ENCODE peak calls at places on chromosome 21, in ten cellular contexts. One of them, this sample, is unnamed.

GRCh38 chr21:43318841-43319781 is 107.8 kb downstream of the SIK1 start:
- DNase-seq in A549: no peak
- DNase-seq in fibroblast of mammary gland: peak
- DNase-seq in H9: no peak
- DNase-seq in upper lobe of right lung: no peak
- DNase-seq in heart left ventricle: peak
- DNase-seq in astrocyte of the cerebellum: no peak
- DNase-seq in MCF 10A: peak
- DNase-seq in HFFc6: peak
- DNase-seq in WERI-Rb-1: no peak
- DNase-seq in this sample: no peak

GRCh38 chr21:32252136-32252535 is 26.7 kb downstream of the MIS18A start:
- DNase-seq in A549: no peak
- DNase-seq in astrocyte of the cerebellum: no peak
- DNase-seq in WERI-Rb-1: no peak
- DNase-seq in heart left ventricle: no peak
- DNase-seq in H9: no peak
- DNase-seq in MCF 10A: no peak
- DNase-seq in fibroblast of mammary gland: no peak
- DNase-seq in HFFc6: no peak
- DNase-seq in upper lobe of right lung: no peak
- DNase-seq in this sample: no peak

GRCh38 chr21:20856926-20857325 is 141.3 kb upstream of the NCAM2 start:
- DNase-seq in WERI-Rb-1: no peak
- DNase-seq in heart left ventricle: no peak
- DNase-seq in upper lobe of right lung: no peak
- DNase-seq in HFFc6: no peak
- DNase-seq in MCF 10A: no peak
- DNase-seq in A549: no peak
- DNase-seq in fibroblast of mammary gland: no peak
- DNase-seq in H9: no peak
- DNase-seq in astrocyte of the cerebellum: no peak
- DNase-seq in this sample: no peak

GRCh38 chr21:46118871-46119564 is 21.1 kb downstream of the COL6A2 start:
- DNase-seq in fibroblast of mammary gland: peak
- DNase-seq in upper lobe of right lung: peak
- DNase-seq in A549: no peak
- DNase-seq in H9: peak
- DNase-seq in MCF 10A: no peak
- DNase-seq in HFFc6: no peak
- DNase-seq in heart left ventricle: peak
- DNase-seq in astrocyte of the cerebellum: no peak
- DNase-seq in WERI-Rb-1: peak
- DNase-seq in this sample: no peak

GRCh38 chr21:33402011-33402979 is 918 bp upstream of the IFNGR2 start:
- DNase-seq in MCF 10A: peak
- DNase-seq in heart left ventricle: peak
- DNase-seq in HFFc6: peak
- DNase-seq in H9: peak
- DNase-seq in fibroblast of mammary gland: peak
- DNase-seq in A549: peak
- DNase-seq in astrocyte of the cerebellum: no peak
- DNase-seq in upper lobe of right lung: peak
- DNase-seq in WERI-Rb-1: peak
- DNase-seq in this sample: no peak

GRCh38 chr21:14306143-14306907 is 76.6 kb downstream of the HSPA13 start:
- DNase-seq in fibroblast of mammary gland: peak
- DNase-seq in MCF 10A: peak
- DNase-seq in astrocyte of the cerebellum: no peak
- DNase-seq in upper lobe of right lung: no peak
- DNase-seq in heart left ventricle: no peak
- DNase-seq in A549: no peak
- DNase-seq in WERI-Rb-1: no peak
- DNase-seq in H9: no peak
- DNase-seq in HFFc6: no peak
- DNase-seq in this sample: no peak

GRCh38 chr21:33230518-33231324 is 983 bp downstream of the IFNAR2 start:
- DNase-seq in A549: peak
- DNase-seq in fibroblast of mammary gland: peak
- DNase-seq in HFFc6: peak
- DNase-seq in astrocyte of the cerebellum: peak
- DNase-seq in upper lobe of right lung: peak
- DNase-seq in H9: peak
- DNase-seq in MCF 10A: peak
- DNase-seq in heart left ventricle: peak
- DNase-seq in WERI-Rb-1: peak
- DNase-seq in this sample: peak

GRCh38 chr21:33997432-33997831 is 75.9 kb upstream of the MRPS6 start:
- DNase-seq in upper lobe of right lung: no peak
- DNase-seq in heart left ventricle: no peak
- DNase-seq in MCF 10A: no peak
- DNase-seq in WERI-Rb-1: no peak
- DNase-seq in fibroblast of mammary gland: no peak
- DNase-seq in astrocyte of the cerebellum: no peak
- DNase-seq in A549: no peak
- DNase-seq in H9: no peak
- DNase-seq in HFFc6: no peak
- DNase-seq in this sample: no peak

GRCh38 chr21:42513151-42513984 is at the start of gene SLC37A1:
- DNase-seq in MCF 10A: peak
- DNase-seq in fibroblast of mammary gland: no peak
- DNase-seq in astrocyte of the cerebellum: no peak
- DNase-seq in WERI-Rb-1: no peak
- DNase-seq in HFFc6: no peak
- DNase-seq in upper lobe of right lung: peak
- DNase-seq in A549: no peak
- DNase-seq in heart left ventricle: peak
- DNase-seq in H9: peak
- DNase-seq in this sample: peak

GRCh38 chr21:43362928-43363314 is 64.0 kb downstream of the SIK1 start:
- DNase-seq in upper lobe of right lung: no peak
- DNase-seq in MCF 10A: no peak
- DNase-seq in fibroblast of mammary gland: no peak
- DNase-seq in A549: no peak
- DNase-seq in WERI-Rb-1: no peak
- DNase-seq in HFFc6: no peak
- DNase-seq in astrocyte of the cerebellum: peak
- DNase-seq in H9: no peak
- DNase-seq in heart left ventricle: no peak
- DNase-seq in this sample: no peak

GRCh38 chr21:43269461-43269860 is 100.7 kb downstream of the CRYAA start:
- DNase-seq in A549: no peak
- DNase-seq in WERI-Rb-1: peak
- DNase-seq in HFFc6: no peak
- DNase-seq in MCF 10A: peak
- DNase-seq in upper lobe of right lung: peak
- DNase-seq in astrocyte of the cerebellum: no peak
- DNase-seq in H9: peak
- DNase-seq in heart left ventricle: no peak
- DNase-seq in fibroblast of mammary gland: no peak
- DNase-seq in this sample: peak

GRCh38 chr21:36205962-36206361 is 49.3 kb downstream of the DOP1B start:
- DNase-seq in HFFc6: no peak
- DNase-seq in heart left ventricle: no peak
- DNase-seq in fibroblast of mammary gland: no peak
- DNase-seq in upper lobe of right lung: no peak
- DNase-seq in astrocyte of the cerebellum: no peak
- DNase-seq in MCF 10A: no peak
- DNase-seq in A549: no peak
- DNase-seq in WERI-Rb-1: no peak
- DNase-seq in H9: no peak
- DNase-seq in this sample: no peak

GRCh38 chr21:32653326-32653901 is 41.2 kb upstream of the CFAP298 start:
- DNase-seq in A549: peak
- DNase-seq in astrocyte of the cerebellum: peak
- DNase-seq in MCF 10A: peak
- DNase-seq in upper lobe of right lung: no peak
- DNase-seq in HFFc6: no peak
- DNase-seq in heart left ventricle: no peak
- DNase-seq in WERI-Rb-1: peak
- DNase-seq in fibroblast of mammary gland: peak
- DNase-seq in H9: peak
- DNase-seq in this sample: peak

GRCh38 chr21:37542512-37542911 is 175.9 kb downstream of the DYRK1A start:
- DNase-seq in upper lobe of right lung: no peak
- DNase-seq in MCF 10A: no peak
- DNase-seq in heart left ventricle: no peak
- DNase-seq in astrocyte of the cerebellum: no peak
- DNase-seq in HFFc6: no peak
- DNase-seq in A549: no peak
- DNase-seq in WERI-Rb-1: no peak
- DNase-seq in fibroblast of mammary gland: no peak
- DNase-seq in H9: no peak
- DNase-seq in this sample: no peak

GRCh38 chr21:46599251-46599572 is 5.7 kb downstream of the S100B start:
- DNase-seq in WERI-Rb-1: no peak
- DNase-seq in A549: no peak
- DNase-seq in astrocyte of the cerebellum: peak
- DNase-seq in upper lobe of right lung: no peak
- DNase-seq in H9: no peak
- DNase-seq in HFFc6: peak
- DNase-seq in MCF 10A: no peak
- DNase-seq in fibroblast of mammary gland: peak
- DNase-seq in heart left ventricle: peak
- DNase-seq in this sample: no peak

GRCh38 chr21:36630485-36631206 is 68.3 kb upstream of the SIM2 start:
- DNase-seq in astrocyte of the cerebellum: no peak
- DNase-seq in A549: peak
- DNase-seq in H9: peak
- DNase-seq in WERI-Rb-1: peak
- DNase-seq in upper lobe of right lung: peak
- DNase-seq in MCF 10A: peak
- DNase-seq in heart left ventricle: peak
- DNase-seq in HFFc6: no peak
- DNase-seq in fibroblast of mammary gland: peak
- DNase-seq in this sample: peak

GRCh38 chr21:42199488-42200463 is 19.2 kb upstream of the ABCG1 start:
- DNase-seq in fibroblast of mammary gland: peak
- DNase-seq in astrocyte of the cerebellum: no peak
- DNase-seq in H9: no peak
- DNase-seq in heart left ventricle: no peak
- DNase-seq in HFFc6: peak
- DNase-seq in WERI-Rb-1: no peak
- DNase-seq in upper lobe of right lung: peak
- DNase-seq in MCF 10A: peak
- DNase-seq in A549: peak
- DNase-seq in this sample: no peak

GRCh38 chr21:18499761-18500376 is 96.3 kb upstream of the TMPRSS15 start:
- DNase-seq in astrocyte of the cerebellum: peak
- DNase-seq in heart left ventricle: peak
- DNase-seq in upper lobe of right lung: no peak
- DNase-seq in MCF 10A: peak
- DNase-seq in WERI-Rb-1: peak
- DNase-seq in fibroblast of mammary gland: peak
- DNase-seq in A549: no peak
- DNase-seq in H9: no peak
- DNase-seq in HFFc6: peak
- DNase-seq in this sample: peak
- TF ChIP-seq CTCF in astrocyte of the cerebellum: peak
- TF ChIP-seq CTCF in heart left ventricle: peak
- TF ChIP-seq CTCF in upper lobe of right lung: peak
- TF ChIP-seq CTCF in MCF 10A: peak
- TF ChIP-seq CTCF in WERI-Rb-1: peak
- TF ChIP-seq CTCF in fibroblast of mammary gland: peak
- TF ChIP-seq CTCF in A549: peak
- TF ChIP-seq CTCF in H9: peak
- TF ChIP-seq CTCF in HFFc6: peak
- TF ChIP-seq CTCF in this sample: peak

GRCh38 chr21:41139275-41139674 is 28.7 kb upstream of the BACE2 start:
- DNase-seq in H9: no peak
- DNase-seq in upper lobe of right lung: no peak
- DNase-seq in HFFc6: no peak
- DNase-seq in MCF 10A: no peak
- DNase-seq in astrocyte of the cerebellum: no peak
- DNase-seq in WERI-Rb-1: no peak
- DNase-seq in fibroblast of mammary gland: no peak
- DNase-seq in A549: no peak
- DNase-seq in heart left ventricle: no peak
- DNase-seq in this sample: no peak

GRCh38 chr21:41143596-41144325 is 24.2 kb upstream of the BACE2 start:
- DNase-seq in fibroblast of mammary gland: no peak
- DNase-seq in H9: no peak
- DNase-seq in HFFc6: no peak
- DNase-seq in astrocyte of the cerebellum: no peak
- DNase-seq in A549: no peak
- DNase-seq in WERI-Rb-1: no peak
- DNase-seq in heart left ventricle: no peak
- DNase-seq in upper lobe of right lung: no peak
- DNase-seq in MCF 10A: no peak
- DNase-seq in this sample: no peak

GRCh38 chr21:41141031-41141457 is 26.9 kb upstream of the BACE2 start:
- DNase-seq in WERI-Rb-1: no peak
- DNase-seq in heart left ventricle: no peak
- DNase-seq in MCF 10A: no peak
- DNase-seq in H9: no peak
- DNase-seq in A549: no peak
- DNase-seq in HFFc6: no peak
- DNase-seq in upper lobe of right lung: no peak
- DNase-seq in fibroblast of mammary gland: peak
- DNase-seq in astrocyte of the cerebellum: peak
- DNase-seq in this sample: peak

GRCh38 chr21:41139951-41140350 is 28.0 kb upstream of the BACE2 start:
- DNase-seq in heart left ventricle: no peak
- DNase-seq in fibroblast of mammary gland: no peak
- DNase-seq in H9: no peak
- DNase-seq in HFFc6: no peak
- DNase-seq in upper lobe of right lung: no peak
- DNase-seq in A549: no peak
- DNase-seq in WERI-Rb-1: no peak
- DNase-seq in MCF 10A: no peak
- DNase-seq in astrocyte of the cerebellum: no peak
- DNase-seq in this sample: no peak

GRCh38 chr21:41142051-41142795 is 25.7 kb upstream of the BACE2 start:
- DNase-seq in MCF 10A: peak
- DNase-seq in HFFc6: peak
- DNase-seq in heart left ventricle: peak
- DNase-seq in fibroblast of mammary gland: peak
- DNase-seq in upper lobe of right lung: no peak
- DNase-seq in astrocyte of the cerebellum: peak
- DNase-seq in WERI-Rb-1: no peak
- DNase-seq in H9: peak
- DNase-seq in A549: peak
- DNase-seq in this sample: no peak
- TF ChIP-seq CTCF in MCF 10A: no peak
- TF ChIP-seq CTCF in HFFc6: no peak
- TF ChIP-seq CTCF in heart left ventricle: no peak
- TF ChIP-seq CTCF in fibroblast of mammary gland: no peak
- TF ChIP-seq CTCF in upper lobe of right lung: no peak
- TF ChIP-seq CTCF in astrocyte of the cerebellum: no peak
- TF ChIP-seq CTCF in WERI-Rb-1: no peak
- TF ChIP-seq CTCF in H9: no peak
- TF ChIP-seq CTCF in A549: no peak
- TF ChIP-seq CTCF in this sample: no peak

GRCh38 chr21:16070207-16070651 is 340.4 kb downstream of the USP25 start:
- DNase-seq in astrocyte of the cerebellum: no peak
- DNase-seq in MCF 10A: no peak
- DNase-seq in A549: no peak
- DNase-seq in heart left ventricle: no peak
- DNase-seq in fibroblast of mammary gland: peak
- DNase-seq in H9: no peak
- DNase-seq in HFFc6: peak
- DNase-seq in WERI-Rb-1: no peak
- DNase-seq in upper lobe of right lung: no peak
- DNase-seq in this sample: no peak
- TF ChIP-seq CTCF in astrocyte of the cerebellum: peak
- TF ChIP-seq CTCF in MCF 10A: no peak
- TF ChIP-seq CTCF in A549: no peak
- TF ChIP-seq CTCF in heart left ventricle: no peak
- TF ChIP-seq CTCF in fibroblast of mammary gland: peak
- TF ChIP-seq CTCF in H9: no peak
- TF ChIP-seq CTCF in HFFc6: peak
- TF ChIP-seq CTCF in WERI-Rb-1: no peak
- TF ChIP-seq CTCF in upper lobe of right lung: no peak
- TF ChIP-seq CTCF in this sample: no peak

GRCh38 chr21:39669485-39669884 is 56.7 kb downstream of the B3GALT5 start:
- DNase-seq in heart left ventricle: no peak
- DNase-seq in WERI-Rb-1: no peak
- DNase-seq in H9: peak
- DNase-seq in upper lobe of right lung: no peak
- DNase-seq in HFFc6: no peak
- DNase-seq in fibroblast of mammary gland: no peak
- DNase-seq in astrocyte of the cerebellum: no peak
- DNase-seq in MCF 10A: no peak
- DNase-seq in A549: no peak
- DNase-seq in this sample: no peak
- TF ChIP-seq CTCF in heart left ventricle: no peak
- TF ChIP-seq CTCF in WERI-Rb-1: no peak
- TF ChIP-seq CTCF in H9: no peak
- TF ChIP-seq CTCF in upper lobe of right lung: no peak
- TF ChIP-seq CTCF in HFFc6: no peak
- TF ChIP-seq CTCF in fibroblast of mammary gland: no peak
- TF ChIP-seq CTCF in astrocyte of the cerebellum: no peak
- TF ChIP-seq CTCF in MCF 10A: no peak
- TF ChIP-seq CTCF in A549: no peak
- TF ChIP-seq CTCF in this sample: no peak

This sample was measured in Calu3.